ENCODE peak calls at places on chromosome 12, in seven cellular contexts. H is nephron progenitor cell; L is non-pigmented ciliary epithelial cell; M is NCI-H774; Z is HTR-8/SVneo; E is type B pancreatic cell; V is effector CD8-positive, alpha-beta T cell. U is an unnamed sample.

GRCh38 chr12:113088971-113089756 is 32.6 kb downstream of the DTX1 start:
- DNase-seq in H (no peak), L (no peak), M (no peak), Z (no peak), E (no peak), V (peak), U (no peak)

GRCh38 chr12:27969011-27969900 is 3.3 kb downstream of the PTHLH start:
- DNase-seq in H (peak), L (no peak), M (no peak), Z (peak), E (no peak), V (no peak), U (peak)

GRCh38 chr12:99005601-99006000 is 360.5 kb downstream of the APAF1 start:
- DNase-seq in H (no peak), L (no peak), M (no peak), Z (no peak), E (no peak), V (no peak), U (no peak)

GRCh38 chr12:131860472-131861260 is 32.5 kb downstream of the MMP17 start:
- DNase-seq in H (no peak), L (no peak), M (peak), Z (peak), E (no peak), V (no peak), U (peak)

GRCh38 chr12:15899282-15899870 is 11.8 kb upstream of the DERA start:
- DNase-seq in H (no peak), L (no peak), M (peak), Z (no peak), E (no peak), V (no peak), U (peak)

GRCh38 chr12:13836116-13836515 is 145.3 kb downstream of the GRIN2B start:
- DNase-seq in H (no peak), L (no peak), M (no peak), Z (no peak), E (no peak), V (no peak), U (no peak)

GRCh38 chr12:20547788-20548575 is 147.2 kb upstream of the SLCO1C1 start:
- DNase-seq in H (no peak), L (no peak), M (no peak), Z (no peak), E (no peak), V (no peak), U (no peak)

GRCh38 chr12:90023207-90023870 is 314.7 kb upstream of the ATP2B1 start:
- DNase-seq in H (no peak), L (no peak), M (no peak), Z (no peak), E (no peak), V (no peak), U (no peak)

GRCh38 chr12:54932691-54933090 is 51.9 kb downstream of the TESPA1 start:
- DNase-seq in H (no peak), L (no peak), M (peak), Z (no peak), E (no peak), V (no peak), U (no peak)

GRCh38 chr12:12689672-12690287 is 6.2 kb downstream of the GPR19 start:
- DNase-seq in H (no peak), L (no peak), M (no peak), Z (no peak), E (no peak), V (no peak), U (no peak)

GRCh38 chr12:3489057-3489456 is 1.9 kb upstream of the PRMT8 start:
- DNase-seq in H (no peak), L (no peak), M (no peak), Z (no peak), E (no peak), V (no peak), U (no peak)

GRCh38 chr12:97745406-97746101 is 282.9 kb downstream of the RMST start:
- DNase-seq in H (no peak), L (no peak), M (no peak), Z (no peak), E (no peak), V (no peak), U (no peak)

GRCh38 chr12:108729612-108730336 is 1.5 kb downstream of the CORO1C start:
- DNase-seq in H (no peak), L (no peak), M (no peak), Z (no peak), E (no peak), V (no peak), U (peak)

GRCh38 chr12:69470189-69471094 is at the start of gene FRS2:
- DNase-seq in H (peak), L (peak), M (peak), Z (peak), E (peak), V (peak), U (peak)